ENCODE peak calls at places on chromosomes 1 and 21, in eight cellular contexts. C, K, V, T, S, N, R and A are unnamed samples. For H3K36me3, the result is how much of the 10 kb centered on the place peaks cover.

GRCh38 chr1:145708063-145708462 is 895 bp upstream of the PDZK1 start:
- DNase-seq in K (no peak), N (no peak), T (no peak), S (no peak), C (peak), R (no peak), V (no peak), A (peak)

GRCh38 chr1:43053040-43053439 is 94.4 kb upstream of the SLC2A1 start:
- DNase-seq in N (no peak), S (no peak), V (no peak), K (no peak), T (no peak), R (no peak), C (no peak), A (no peak)

GRCh38 chr1:201461783-201462441 is 7.1 kb downstream of the PHLDA3 start:
- DNase-seq in S (peak), R (no peak), K (peak), C (peak), T (peak), V (no peak), N (peak), A (peak)

GRCh38 chr1:178192686-178193085 is 98.8 kb downstream of the RASAL2 start:
- DNase-seq in K (peak), R (no peak), T (peak), V (no peak), N (peak), S (peak), C (peak), A (peak)

GRCh38 chr1:151612506-151613274 is 840 bp downstream of the SNX27 start:
- DNase-seq in V (peak), N (no peak), T (peak), S (no peak), R (no peak), C (peak), K (peak), A (peak)

GRCh38 chr1:219227731-219228419 is 54.2 kb downstream of the LYPLAL1 start:
- DNase-seq in N (peak), R (no peak), S (no peak), C (no peak), K (no peak), V (no peak), T (no peak), A (no peak)

GRCh38 chr1:215623162-215623561 is 56.1 kb downstream of the KCTD3 start:
- DNase-seq in C (no peak), R (no peak), T (no peak), K (no peak), N (no peak), V (no peak), S (no peak), A (no peak)

GRCh38 chr1:241834733-241835377 is 13.1 kb upstream of the EXO1 start:
- DNase-seq in R (no peak), T (peak), S (no peak), V (no peak), N (peak), K (peak), C (peak), A (peak)

GRCh38 chr1:19764848-19765247 is 34.9 kb downstream of the TMCO4 start:
- DNase-seq in C (peak), S (peak), R (no peak), K (no peak), N (no peak), V (no peak), T (no peak), A (peak)

GRCh38 chr1:7587108-7587507 is 184.0 kb upstream of the VAMP3 start:
- DNase-seq in R (no peak), S (no peak), V (no peak), N (no peak), C (no peak), T (no peak), K (no peak), A (no peak)

DNA sequence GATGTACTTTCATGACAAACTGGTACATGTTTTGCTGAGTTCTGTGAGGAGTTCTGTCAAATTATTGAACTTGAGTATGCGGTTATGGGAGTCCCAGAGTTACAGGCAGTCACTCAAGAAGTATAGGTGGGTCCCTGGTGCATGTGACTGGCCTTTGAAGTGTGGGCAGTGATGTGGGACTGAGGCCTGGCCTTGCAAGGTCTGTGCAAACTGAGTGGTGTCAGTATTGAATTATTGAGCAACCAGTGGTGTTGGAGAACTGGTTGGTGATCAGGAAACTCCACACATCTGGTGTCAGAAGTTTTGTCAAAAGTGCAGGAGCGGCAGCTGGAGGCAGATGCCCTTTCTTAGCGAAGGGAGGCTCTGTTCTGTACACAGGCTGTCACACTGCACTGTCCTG is 5.2 kb downstream of the ZNF678 start:
- DNase-seq in R (no peak), T (no peak), K (no peak), S (no peak), N (no peak), C (no peak), V (no peak), A (no peak)
- H3K36me3 ChIP-seq in R (under half), T (under half), K (under half), S (under half), N (under half), C (under half), V (under half), A (under half)

DNA sequence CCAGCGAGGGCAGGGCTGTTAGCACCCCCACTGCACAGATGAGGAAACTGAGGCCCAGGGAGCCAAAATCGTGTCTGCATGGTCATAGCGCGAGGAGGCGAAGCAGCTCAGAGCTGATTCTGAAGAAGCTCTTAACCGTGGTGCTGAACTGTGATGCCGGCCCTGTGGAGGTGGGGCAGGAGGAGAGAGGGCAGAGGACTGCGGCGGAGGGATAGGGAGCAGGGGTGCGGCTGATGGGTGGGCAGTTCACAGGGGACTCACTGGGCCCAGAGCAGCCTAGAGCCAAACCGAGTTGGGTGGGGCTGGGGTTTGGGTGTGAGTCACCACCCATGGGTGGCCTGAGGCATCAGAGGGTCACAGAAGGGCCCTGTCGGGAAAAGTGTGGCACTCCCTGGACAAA is 74.7 kb downstream of the RAP1GAP start:
- DNase-seq in C (no peak), R (no peak), V (peak), S (no peak), T (no peak), N (no peak), K (no peak), A (peak)
- H3K27ac ChIP-seq in C (no peak), R (no peak), V (no peak), S (no peak), T (no peak), N (no peak), K (no peak), A (no peak)

GRCh38 chr1:155326659-155327058 is 6.0 kb downstream of the RUSC1 start:
- DNase-seq in S (no peak), R (no peak), K (no peak), V (no peak), T (no peak), N (no peak), C (no peak), A (no peak)
- H3K36me3 ChIP-seq in S (under half), R (under half), K (under half), V (under half), T (under half), N (under half), C (under half), A (under half)

GRCh38 chr1:153609585-153609907 is 3.4 kb downstream of the S100A16 start:
- DNase-seq in R (no peak), T (no peak), S (no peak), V (no peak), N (no peak), C (no peak), K (no peak), A (no peak)

GRCh38 chr1:153611356-153611755 is 1.6 kb downstream of the S100A16 start:
- DNase-seq in V (no peak), N (no peak), S (peak), R (no peak), K (no peak), T (no peak), C (no peak), A (peak)

GRCh38 chr1:153612111-153612754 is 704 bp downstream of the S100A16 start:
- DNase-seq in V (no peak), N (no peak), S (peak), C (no peak), K (no peak), T (no peak), R (no peak), A (peak)

GRCh38 chr1:153610334-153611023 is 2.5 kb downstream of the S100A16 start:
- DNase-seq in K (peak), V (no peak), T (no peak), S (peak), R (no peak), N (no peak), C (peak), A (peak)

GRCh38 chr1:153611024-153611352 is 1.9 kb downstream of the S100A16 start:
- DNase-seq in S (peak), R (no peak), C (peak), K (no peak), V (no peak), T (no peak), N (no peak), A (peak)
- H3K27ac ChIP-seq in S (peak), R (no peak), C (peak), K (peak), V (no peak), T (peak), N (no peak), A (peak)

DNA sequence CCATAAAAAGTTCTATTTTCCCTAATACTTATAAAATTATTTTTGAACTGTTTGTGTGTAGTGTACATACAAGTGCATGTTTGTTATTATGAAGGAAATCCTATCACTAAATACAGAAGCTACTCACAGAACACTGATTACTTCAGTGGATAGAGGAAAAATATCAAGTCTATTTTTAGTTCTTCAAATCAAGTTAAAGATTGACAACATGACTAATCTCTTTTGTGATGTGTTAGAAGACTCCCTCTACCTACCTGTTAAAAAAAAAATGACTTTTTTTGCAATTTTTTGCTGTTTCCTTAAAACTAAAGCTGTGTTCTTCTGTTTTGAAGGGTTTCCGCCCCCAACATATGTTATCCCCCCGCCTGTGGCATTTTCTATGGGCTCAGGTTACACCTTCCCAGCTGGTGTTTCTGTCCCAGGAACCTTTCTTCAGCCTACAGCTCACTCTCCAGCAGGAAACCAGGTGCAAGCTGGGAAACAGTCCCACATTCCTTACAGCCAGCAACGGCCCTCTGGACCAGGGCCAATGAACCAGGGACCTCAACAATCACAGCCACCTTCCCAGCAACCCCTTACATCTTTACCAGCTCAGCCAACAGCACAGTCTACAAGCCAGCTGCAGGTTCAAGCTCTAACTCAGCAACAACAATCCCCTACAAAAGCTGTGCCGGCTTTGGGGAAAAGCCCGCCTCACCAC is 45.5 kb downstream of the NCF2 start:
- DNase-seq in C (no peak), T (no peak), S (no peak), R (no peak), V (no peak), N (no peak), K (no peak), A (no peak)
- H3K36me3 ChIP-seq in C (half or more), T (under half), S (under half), R (half or more), V (half or more), N (half or more), K (under half), A (half or more)

DNA sequence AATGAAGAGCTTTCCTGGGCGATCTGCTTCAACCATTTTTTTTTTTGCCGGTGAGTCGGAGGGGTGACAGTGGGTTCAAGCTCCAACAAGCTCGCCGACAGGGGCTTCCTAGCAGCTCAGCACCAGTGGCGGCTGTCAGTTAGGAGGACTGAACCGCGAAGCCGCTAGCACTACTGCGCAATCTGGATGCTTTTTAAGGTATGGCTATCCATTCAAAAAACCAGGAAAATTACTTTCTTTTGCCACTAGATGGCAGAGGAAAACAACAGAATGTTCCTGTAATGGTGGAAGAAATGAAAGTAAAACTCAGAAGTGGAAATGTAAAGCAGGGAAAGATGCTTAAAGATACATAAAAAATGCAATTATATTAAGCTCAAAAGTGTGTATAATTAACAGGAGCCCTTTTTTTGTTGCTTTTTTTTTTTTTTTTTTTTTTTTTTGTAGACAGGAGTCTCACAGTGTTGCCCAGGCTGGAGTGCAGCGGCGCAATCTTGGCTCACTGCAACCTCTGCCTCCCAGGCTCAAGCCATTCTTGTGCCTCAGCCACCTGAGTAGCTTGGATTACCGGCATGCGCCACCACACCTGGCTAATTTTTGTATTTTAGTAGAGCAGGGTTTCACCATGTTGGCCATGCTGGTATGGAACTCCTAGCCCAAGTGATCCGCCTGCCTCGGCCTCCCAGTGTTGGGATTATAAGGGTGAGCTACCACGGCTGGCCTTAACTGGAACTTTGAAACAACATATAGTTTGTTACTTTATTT is 8.5 kb downstream of the KYAT3 start:
- DNase-seq in R (no peak), S (peak), T (peak), V (peak), N (peak), K (peak), C (peak), A (peak)
- H3K27ac ChIP-seq in R (no peak), S (peak), T (no peak), V (no peak), N (peak), K (peak), C (peak), A (peak)

GRCh38 chr1:225845633-225846259 is 35.8 kb downstream of the EPHX1 start:
- DNase-seq in V (peak), R (peak), K (peak), T (peak), N (peak), C (peak), S (peak), A (peak)

GRCh38 chr1:225843426-225843795 is 33.5 kb downstream of the EPHX1 start:
- DNase-seq in R (no peak), N (no peak), C (no peak), V (no peak), K (no peak), S (no peak), T (no peak), A (no peak)

GRCh38 chr1:225842788-225843425 is 33.0 kb downstream of the EPHX1 start:
- DNase-seq in N (no peak), R (no peak), T (peak), S (no peak), V (no peak), C (no peak), K (no peak), A (peak)

GRCh38 chr1:225845097-225845496 is 35.2 kb downstream of the EPHX1 start:
- DNase-seq in S (no peak), N (no peak), R (no peak), T (no peak), V (no peak), K (no peak), C (no peak), A (no peak)

GRCh38 chr1:225844236-225845061 is 34.5 kb downstream of the EPHX1 start:
- DNase-seq in T (no peak), V (no peak), S (no peak), R (no peak), K (no peak), C (no peak), N (no peak), A (no peak)
- H3K36me3 ChIP-seq in T (half or more), V (under half), S (under half), R (under half), K (under half), C (under half), N (under half), A (under half)

DNA sequence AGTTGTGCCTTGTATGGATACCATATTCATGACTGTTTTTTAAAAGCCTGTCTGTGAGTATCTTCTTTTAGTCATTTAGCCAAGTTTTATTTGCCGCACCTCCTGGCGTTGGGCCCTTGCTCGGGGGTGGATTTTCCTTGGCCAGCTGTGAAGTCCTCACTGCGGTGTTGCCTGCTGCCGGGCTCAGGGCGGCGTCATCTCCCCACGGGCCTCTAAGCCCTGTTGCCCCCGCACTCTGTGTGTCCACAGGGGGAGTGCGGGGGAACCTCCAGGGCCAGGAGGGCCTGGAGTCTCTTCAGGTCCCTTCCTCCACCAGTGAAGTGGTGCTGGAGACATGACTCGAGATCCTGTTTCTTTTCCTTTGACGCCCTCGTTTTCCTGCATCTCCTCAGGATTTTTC is 65.8 kb upstream of the DIP2A start:
- DNase-seq in S (no peak), C (peak), K (no peak), V (no peak), N (peak), R (no peak), T (no peak), A (peak)
- H3K27ac ChIP-seq in S (no peak), C (no peak), K (no peak), V (no peak), N (no peak), R (no peak), T (no peak), A (peak)

GRCh38 chr1:85700422-85700821 is 7.8 kb downstream of the ZNHIT6 start:
- DNase-seq in T (no peak), S (no peak), C (no peak), N (no peak), K (no peak), R (no peak), V (no peak), A (no peak)
- H3K36me3 ChIP-seq in T (under half), S (under half), C (under half), N (under half), K (under half), R (under half), V (under half), A (under half)